ENCODE peak calls at places on chromosome 12, in four cellular contexts. One of them, this sample, is unnamed.

GRCh38 chr12:46452061-46452615 is 79.6 kb upstream of the SLC38A2 start:
- DNase-seq in neural progenitor cell: no peak
- DNase-seq in fibroblast of pulmonary artery: no peak
- DNase-seq in WERI-Rb-1: no peak
- DNase-seq in this sample: peak

GRCh38 chr12:26274441-26275312 is 79.3 kb downstream of the SSPN start:
- DNase-seq in neural progenitor cell: peak
- DNase-seq in fibroblast of pulmonary artery: peak
- DNase-seq in WERI-Rb-1: no peak
- DNase-seq in this sample: peak

GRCh38 chr12:28415755-28416154 is 225.5 kb downstream of the CCDC91 start:
- DNase-seq in neural progenitor cell: no peak
- DNase-seq in fibroblast of pulmonary artery: peak
- DNase-seq in WERI-Rb-1: no peak
- DNase-seq in this sample: peak

GRCh38 chr12:4148418-4149056 is 125.0 kb upstream of the CCND2 start:
- DNase-seq in neural progenitor cell: no peak
- DNase-seq in fibroblast of pulmonary artery: no peak
- DNase-seq in WERI-Rb-1: no peak
- DNase-seq in this sample: no peak

GRCh38 chr12:6434205-6435180 is 10.3 kb upstream of the CD27 start:
- DNase-seq in neural progenitor cell: no peak
- DNase-seq in fibroblast of pulmonary artery: no peak
- DNase-seq in WERI-Rb-1: no peak
- DNase-seq in this sample: no peak

GRCh38 chr12:120118710-120119097 is 2.2 kb upstream of the RAB35 start:
- DNase-seq in neural progenitor cell: no peak
- DNase-seq in fibroblast of pulmonary artery: peak
- DNase-seq in WERI-Rb-1: no peak
- DNase-seq in this sample: peak

GRCh38 chr12:84922721-84923120 is 10.1 kb upstream of the SLC6A15 start:
- DNase-seq in neural progenitor cell: no peak
- DNase-seq in fibroblast of pulmonary artery: peak
- DNase-seq in WERI-Rb-1: no peak
- DNase-seq in this sample: peak

GRCh38 chr12:12072064-12072760 is 1.5 kb downstream of the BCL2L14 start:
- DNase-seq in neural progenitor cell: no peak
- DNase-seq in fibroblast of pulmonary artery: no peak
- DNase-seq in WERI-Rb-1: no peak
- DNase-seq in this sample: no peak

GRCh38 chr12:31300341-31300740 is 25.6 kb downstream of the SINHCAF start:
- DNase-seq in neural progenitor cell: no peak
- DNase-seq in fibroblast of pulmonary artery: no peak
- DNase-seq in WERI-Rb-1: no peak
- DNase-seq in this sample: no peak

GRCh38 chr12:102329883-102330282 is 132.2 kb upstream of the PMCH start:
- DNase-seq in neural progenitor cell: no peak
- DNase-seq in fibroblast of pulmonary artery: no peak
- DNase-seq in WERI-Rb-1: no peak
- DNase-seq in this sample: no peak
- TF ChIP-seq CTCF in neural progenitor cell: no peak
- TF ChIP-seq CTCF in fibroblast of pulmonary artery: no peak
- TF ChIP-seq CTCF in WERI-Rb-1: no peak
- TF ChIP-seq CTCF in this sample: no peak

DNA sequence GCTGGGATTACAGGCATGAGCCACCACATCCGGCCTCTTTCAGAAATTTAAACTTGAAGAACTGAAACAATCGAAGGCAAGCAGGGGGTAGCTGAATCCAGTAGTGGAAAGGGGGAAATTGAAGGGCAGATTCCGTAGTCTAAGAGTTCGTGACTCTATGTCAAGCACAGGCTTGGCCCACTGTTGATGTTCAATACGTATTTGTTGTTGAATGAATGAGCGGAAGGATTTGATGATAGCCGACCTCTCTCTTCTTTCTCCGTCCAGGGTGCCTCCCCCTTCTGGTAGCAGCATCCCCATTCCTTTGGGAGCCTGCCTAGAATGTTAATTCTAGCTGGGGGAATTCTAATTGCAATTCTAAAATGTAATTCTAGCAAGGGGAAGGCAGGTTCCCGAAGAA is 59.8 kb upstream of the MED13L start:
- DNase-seq in neural progenitor cell: peak
- DNase-seq in fibroblast of pulmonary artery: no peak
- DNase-seq in WERI-Rb-1: no peak
- DNase-seq in this sample: no peak
- TF ChIP-seq CTCF in neural progenitor cell: no peak
- TF ChIP-seq CTCF in fibroblast of pulmonary artery: no peak
- TF ChIP-seq CTCF in WERI-Rb-1: no peak
- TF ChIP-seq CTCF in this sample: no peak

GRCh38 chr12:109771746-109772621 is 58.4 kb downstream of the FAM222A start:
- DNase-seq in neural progenitor cell: no peak
- DNase-seq in fibroblast of pulmonary artery: no peak
- DNase-seq in WERI-Rb-1: peak
- DNase-seq in this sample: no peak
- TF ChIP-seq CTCF in neural progenitor cell: peak
- TF ChIP-seq CTCF in fibroblast of pulmonary artery: no peak
- TF ChIP-seq CTCF in WERI-Rb-1: peak
- TF ChIP-seq CTCF in this sample: no peak

GRCh38 chr12:52534482-52534881 is 14.3 kb upstream of the KRT5 start:
- DNase-seq in neural progenitor cell: no peak
- DNase-seq in fibroblast of pulmonary artery: peak
- DNase-seq in WERI-Rb-1: no peak
- DNase-seq in this sample: no peak
- TF ChIP-seq CTCF in neural progenitor cell: peak
- TF ChIP-seq CTCF in fibroblast of pulmonary artery: peak
- TF ChIP-seq CTCF in WERI-Rb-1: no peak
- TF ChIP-seq CTCF in this sample: no peak

GRCh38 chr12:125194999-125195398 is 129.8 kb downstream of the AACS start:
- DNase-seq in neural progenitor cell: peak
- DNase-seq in fibroblast of pulmonary artery: no peak
- DNase-seq in WERI-Rb-1: no peak
- DNase-seq in this sample: no peak

GRCh38 chr12:125193376-125193775 is 128.1 kb downstream of the AACS start:
- DNase-seq in neural progenitor cell: no peak
- DNase-seq in fibroblast of pulmonary artery: no peak
- DNase-seq in WERI-Rb-1: no peak
- DNase-seq in this sample: no peak

GRCh38 chr12:125191361-125192087 is 126.3 kb downstream of the AACS start:
- DNase-seq in neural progenitor cell: no peak
- DNase-seq in fibroblast of pulmonary artery: no peak
- DNase-seq in WERI-Rb-1: no peak
- DNase-seq in this sample: no peak

GRCh38 chr12:125192690-125193221 is 127.5 kb downstream of the AACS start:
- DNase-seq in neural progenitor cell: no peak
- DNase-seq in fibroblast of pulmonary artery: no peak
- DNase-seq in WERI-Rb-1: no peak
- DNase-seq in this sample: no peak

GRCh38 chr12:125193798-125194562 is 128.7 kb downstream of the AACS start:
- DNase-seq in neural progenitor cell: peak
- DNase-seq in fibroblast of pulmonary artery: no peak
- DNase-seq in WERI-Rb-1: peak
- DNase-seq in this sample: peak
- TF ChIP-seq CTCF in neural progenitor cell: peak
- TF ChIP-seq CTCF in fibroblast of pulmonary artery: no peak
- TF ChIP-seq CTCF in WERI-Rb-1: peak
- TF ChIP-seq CTCF in this sample: peak